ENCODE peak calls at places on chromosomes 2 and 18, in eight cellular contexts. U is cardiac fibroblast, J is lung, A is epithelial cell of esophagus, B is kidney epithelial cell, I is HFFc6, H is PC-3, N is sigmoid colon. F is an unnamed sample.

GRCh38 chr2:100812141-100812540 is 7.8 kb upstream of the NPAS2 start:
- DNase-seq in U (no peak), J (no peak), A (no peak), B (no peak), I (no peak), H (no peak), N (no peak), F (no peak)

GRCh38 chr18:44961288-44961687 is 280.6 kb downstream of the SETBP1 start:
- DNase-seq in U (no peak), J (no peak), A (no peak), B (no peak), I (no peak), H (no peak), N (no peak), F (no peak)

GRCh38 chr2:231666171-231667095 is 41.9 kb upstream of the PTMA start:
- DNase-seq in U (peak), J (peak), A (peak), B (peak), I (peak), H (peak), N (peak), F (peak)

GRCh38 chr2:3659447-3660432 is 1.7 kb downstream of the ALLC start:
- DNase-seq in U (peak), J (no peak), A (no peak), B (no peak), I (no peak), H (no peak), N (peak), F (no peak)

GRCh38 chr2:202317080-202317859 is 51.7 kb downstream of the NOP58 start:
- DNase-seq in U (peak), J (peak), A (peak), B (peak), I (peak), H (peak), N (peak), F (peak)

GRCh38 chr18:37762076-37762475 is 196.5 kb upstream of the CELF4 start:
- DNase-seq in U (no peak), J (peak), A (no peak), B (no peak), I (no peak), H (no peak), N (no peak), F (no peak)

GRCh38 chr2:118584380-118584779 is 263.1 kb downstream of the EN1 start:
- DNase-seq in U (no peak), J (no peak), A (no peak), B (no peak), I (no peak), H (no peak), N (no peak), F (no peak)

GRCh38 chr2:71283131-71283530 is 48.5 kb upstream of the ZNF638 start:
- DNase-seq in U (no peak), J (no peak), A (no peak), B (no peak), I (no peak), H (no peak), N (no peak), F (no peak)

GRCh38 chr2:181674466-181674865 is 5.9 kb downstream of the NEUROD1 start:
- DNase-seq in U (no peak), J (no peak), A (no peak), B (no peak), I (no peak), H (no peak), N (no peak), F (no peak)

GRCh38 chr2:86800856-86801567 is 10.3 kb upstream of the CD8A start:
- DNase-seq in U (no peak), J (no peak), A (peak), B (no peak), I (no peak), H (no peak), N (no peak), F (no peak)

GRCh38 chr2:238458641-238459040 is 31.9 kb downstream of the ASB1 start:
- DNase-seq in U (peak), J (no peak), A (no peak), B (no peak), I (no peak), H (no peak), N (no peak), F (no peak)

GRCh38 chr2:61707984-61708852 is 145.6 kb downstream of the FAM161A start:
- DNase-seq in U (no peak), J (no peak), A (peak), B (peak), I (peak), H (peak), N (no peak), F (no peak)

GRCh38 chr18:369224-370010 is 101.6 kb upstream of the THOC1 start:
- DNase-seq in U (no peak), J (no peak), A (no peak), B (no peak), I (no peak), H (no peak), N (no peak), F (no peak)

GRCh38 chr18:79917351-79918088 is 33.9 kb downstream of the SLC66A2 start:
- DNase-seq in U (no peak), J (no peak), A (no peak), B (no peak), I (no peak), H (no peak), N (peak), F (no peak)

GRCh38 chr2:146602383-146602782 is 1242.4 kb upstream of the ACVR2A start:
- DNase-seq in U (peak), J (no peak), A (peak), B (no peak), I (peak), H (peak), N (no peak), F (no peak)

GRCh38 chr2:206004004-206004693 is 81.8 kb downstream of the INO80D start:
- DNase-seq in U (peak), J (no peak), A (peak), B (no peak), I (peak), H (peak), N (no peak), F (peak)

GRCh38 chr2:207283356-207283755 is 117.6 kb upstream of the KLF7 start:
- DNase-seq in U (peak), J (no peak), A (no peak), B (no peak), I (no peak), H (no peak), N (peak), F (no peak)

GRCh38 chr2:200592414-200593075 is 6.7 kb downstream of the AOX1 start:
- DNase-seq in U (peak), J (no peak), A (peak), B (no peak), I (no peak), H (peak), N (no peak), F (peak)

GRCh38 chr18:1026930-1027329 is 122.3 kb downstream of the ADCYAP1 start:
- DNase-seq in U (no peak), J (no peak), A (no peak), B (no peak), I (no peak), H (no peak), N (no peak), F (no peak)

GRCh38 chr2:47070920-47071824 is 83.9 kb downstream of the STPG4 start:
- DNase-seq in U (peak), J (peak), A (peak), B (peak), I (peak), H (peak), N (peak), F (no peak)

GRCh38 chr2:233139875-233140585 is 79.9 kb downstream of the INPP5D start:
- DNase-seq in U (no peak), J (no peak), A (no peak), B (no peak), I (no peak), H (no peak), N (no peak), F (no peak)

GRCh38 chr18:35577045-35577848 is 4.3 kb upstream of the GALNT1 start:
- DNase-seq in U (no peak), J (no peak), A (peak), B (peak), I (no peak), H (no peak), N (no peak), F (no peak)

GRCh38 chr18:74745658-74746403 is 148.2 kb downstream of the ZNF407 start:
- DNase-seq in U (peak), J (no peak), A (peak), B (peak), I (peak), H (peak), N (no peak), F (no peak)

GRCh38 chr2:62196278-62196901 is 475 bp downstream of the B3GNT2 start:
- DNase-seq in U (no peak), J (peak), A (no peak), B (no peak), I (no peak), H (peak), N (peak), F (peak)

GRCh38 chr2:71282493-71282892 is 49.1 kb upstream of the ZNF638 start:
- DNase-seq in U (peak), J (no peak), A (peak), B (no peak), I (peak), H (no peak), N (no peak), F (no peak)

GRCh38 chr18:26545335-26545734 is 3.0 kb downstream of the KCTD1 start:
- DNase-seq in U (no peak), J (no peak), A (no peak), B (no peak), I (no peak), H (peak), N (no peak), F (no peak)

GRCh38 chr2:1759611-1759930 is 15.3 kb upstream of the PXDN start:
- DNase-seq in U (no peak), J (no peak), A (no peak), B (no peak), I (no peak), H (no peak), N (no peak), F (no peak)
- TF ChIP-seq CTCF in U (no peak), J (no peak), A (no peak), B (no peak), I (no peak), H (no peak), N (no peak), F (no peak)

GRCh38 chr2:105969552-105969951 is 224.5 kb downstream of the UXS1 start:
- DNase-seq in U (peak), J (no peak), A (peak), B (no peak), I (no peak), H (peak), N (no peak), F (peak)
- TF ChIP-seq CTCF in U (peak), J (no peak), A (peak), B (peak), I (peak), H (peak), N (no peak), F (peak)

DNA sequence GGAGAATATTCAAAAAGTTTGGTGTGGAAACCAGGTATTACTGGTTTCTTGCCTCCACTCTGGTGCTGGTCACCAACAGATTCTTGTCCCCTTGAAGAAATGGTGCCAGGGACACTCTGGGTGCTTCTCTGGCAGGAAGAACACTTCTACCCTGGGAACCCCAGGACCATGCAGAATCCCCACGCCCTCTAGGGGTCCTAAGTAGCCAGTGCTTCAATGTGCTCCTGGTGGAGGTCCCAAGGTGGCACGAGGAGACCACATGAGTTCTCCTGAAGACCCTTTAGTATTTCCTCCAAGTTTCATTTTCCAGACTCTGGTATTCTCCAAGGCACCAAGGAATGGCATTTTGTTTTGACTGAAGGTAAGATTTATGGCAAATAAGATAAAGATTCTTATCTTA is 380.6 kb downstream of the TSN start:
- DNase-seq in U (peak), J (no peak), A (peak), B (no peak), I (no peak), H (peak), N (no peak), F (no peak)
- TF ChIP-seq CTCF in U (peak), J (peak), A (peak), B (peak), I (peak), H (peak), N (no peak), F (peak)

DNA sequence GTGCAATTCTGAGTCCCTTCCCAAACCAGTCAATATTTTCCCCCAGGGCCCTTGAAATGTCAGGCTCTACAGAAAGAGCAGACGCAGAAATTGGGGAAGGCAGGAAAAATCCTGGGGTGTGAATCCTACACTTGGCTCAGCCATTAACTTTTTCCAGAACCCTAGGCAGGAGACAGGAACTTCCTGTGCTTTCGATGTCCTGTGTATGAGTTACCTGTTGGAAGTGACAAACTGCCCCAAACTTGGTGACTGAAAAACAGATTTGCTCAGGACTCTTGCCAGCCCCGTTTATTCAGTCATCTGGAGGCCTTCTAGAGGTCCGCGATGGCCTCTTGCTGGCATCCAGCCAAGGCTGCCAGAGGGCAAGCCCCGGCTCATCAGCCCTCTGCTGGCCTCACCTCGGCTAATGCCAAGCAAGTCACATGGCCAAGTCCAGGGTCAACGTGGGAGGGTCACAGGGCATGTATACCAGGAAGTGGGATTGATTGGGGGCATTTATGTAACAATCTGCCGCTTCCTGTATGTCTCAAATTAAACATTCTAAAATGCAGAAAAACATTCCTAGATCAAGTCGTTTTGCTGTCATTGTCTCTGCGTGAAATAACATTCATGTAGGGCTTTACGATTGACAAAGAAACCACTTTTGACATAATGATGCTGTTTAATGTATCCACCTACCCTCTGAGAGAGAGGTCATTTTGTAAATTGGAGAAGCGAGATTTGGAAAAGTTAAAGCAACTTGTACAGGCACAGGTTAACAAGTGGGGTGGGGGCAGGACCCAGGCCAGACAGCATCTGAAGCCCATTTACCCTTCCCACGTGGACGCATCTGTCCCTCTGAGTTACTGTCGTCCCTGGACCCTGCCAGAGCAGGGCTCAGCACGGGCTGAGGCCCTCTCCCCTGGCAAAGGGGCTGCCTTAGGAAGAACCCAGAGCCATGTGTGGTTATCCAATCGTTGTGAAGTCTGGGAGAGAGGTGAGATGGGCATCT is 179.4 kb downstream of the INHBB start:
- DNase-seq in U (peak), J (no peak), A (no peak), B (no peak), I (no peak), H (peak), N (no peak), F (peak)
- TF ChIP-seq CTCF in U (no peak), J (no peak), A (no peak), B (no peak), I (no peak), H (peak), N (no peak), F (no peak)

DNA sequence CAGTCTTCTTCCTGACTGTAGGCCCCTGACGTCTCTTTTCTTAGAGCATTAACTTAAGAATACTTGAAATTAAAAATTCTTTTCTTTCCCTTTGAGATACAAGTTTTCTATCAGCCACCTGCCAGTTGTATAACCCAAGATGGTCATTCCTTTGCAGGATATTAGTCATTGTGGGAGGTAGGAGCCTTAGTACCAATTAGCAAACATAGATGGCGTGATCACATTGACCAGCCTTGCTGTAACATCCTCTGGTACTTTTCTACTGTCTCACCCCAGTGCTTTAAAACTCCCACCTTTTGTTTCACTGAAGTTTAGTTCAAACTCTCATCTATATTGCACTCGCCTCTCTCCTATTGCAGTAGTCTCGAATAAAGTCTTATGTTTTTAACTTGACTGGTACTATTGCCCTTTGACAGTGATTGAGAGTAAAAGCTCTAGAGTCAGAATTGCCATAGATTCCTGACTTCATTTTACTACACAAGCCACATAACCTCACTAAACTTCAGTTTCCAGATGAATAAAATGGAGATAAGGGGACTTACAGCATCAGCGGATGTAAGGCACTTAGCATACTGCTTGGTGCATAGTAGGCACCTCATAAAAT is 74.1 kb downstream of the VRK2 start:
- DNase-seq in U (no peak), J (no peak), A (no peak), B (no peak), I (no peak), H (peak), N (no peak), F (no peak)
- TF ChIP-seq CTCF in U (no peak), J (no peak), A (no peak), B (no peak), I (no peak), H (no peak), N (no peak), F (no peak)

DNA sequence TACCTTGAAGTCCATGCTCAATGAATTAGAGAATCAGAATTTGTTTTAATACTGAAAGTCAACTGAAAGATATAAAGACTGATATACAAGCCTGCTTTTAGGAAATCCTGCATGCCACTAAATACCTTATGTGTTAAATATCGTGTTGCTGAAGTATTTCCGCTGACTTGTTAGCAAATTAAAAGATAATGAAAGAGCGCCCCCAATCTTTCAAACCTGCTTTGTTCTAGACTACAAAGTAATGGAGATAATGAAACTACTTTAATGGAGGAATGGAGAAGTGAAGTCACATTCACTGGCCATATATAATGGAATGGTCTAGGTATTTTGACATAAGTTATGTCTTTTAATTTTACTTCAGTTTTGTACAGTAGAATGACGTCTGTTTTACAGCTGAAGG is 95.7 kb downstream of the ASXL3 start:
- DNase-seq in U (no peak), J (no peak), A (peak), B (no peak), I (no peak), H (peak), N (no peak), F (no peak)
- TF ChIP-seq CTCF in U (no peak), J (no peak), A (no peak), B (no peak), I (no peak), H (peak), N (no peak), F (no peak)

GRCh38 chr2:164542584-164543021 is 78.7 kb downstream of the GRB14 start:
- DNase-seq in U (peak), J (no peak), A (peak), B (peak), I (peak), H (peak), N (no peak), F (no peak)

GRCh38 chr2:164535280-164536025 is 85.8 kb downstream of the GRB14 start:
- DNase-seq in U (no peak), J (no peak), A (no peak), B (no peak), I (no peak), H (peak), N (no peak), F (no peak)

DNA sequence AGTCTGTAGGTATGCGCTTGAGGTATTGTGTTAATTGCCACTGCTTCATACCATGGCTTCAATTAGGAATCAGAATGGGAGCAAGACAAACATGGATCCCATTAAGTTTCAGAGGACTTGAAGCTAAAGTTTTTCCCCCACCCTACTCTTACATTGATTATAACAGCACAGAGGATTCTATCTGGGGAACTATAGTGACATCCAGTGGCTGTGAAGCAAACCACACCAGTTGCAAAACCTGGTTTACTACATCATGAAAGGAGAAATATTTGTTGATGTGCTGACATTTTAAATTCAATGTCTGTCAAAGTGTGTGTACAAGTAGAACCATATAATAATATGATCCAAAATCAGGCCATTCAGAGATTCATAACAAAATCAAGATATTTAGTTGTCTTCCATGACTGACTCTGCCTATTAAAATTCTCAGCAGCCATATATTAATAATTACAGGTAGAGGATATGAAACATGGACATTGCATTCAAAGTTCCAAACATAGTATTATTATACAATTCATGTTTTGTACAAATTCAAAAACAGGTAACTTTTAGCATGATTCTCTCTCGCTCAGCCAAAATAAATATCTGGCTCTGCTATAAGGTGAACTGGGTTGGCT is 82.9 kb downstream of the GRB14 start:
- DNase-seq in U (peak), J (no peak), A (peak), B (no peak), I (peak), H (peak), N (no peak), F (no peak)
- TF ChIP-seq CTCF in U (peak), J (no peak), A (peak), B (peak), I (peak), H (peak), N (peak), F (no peak)

DNA sequence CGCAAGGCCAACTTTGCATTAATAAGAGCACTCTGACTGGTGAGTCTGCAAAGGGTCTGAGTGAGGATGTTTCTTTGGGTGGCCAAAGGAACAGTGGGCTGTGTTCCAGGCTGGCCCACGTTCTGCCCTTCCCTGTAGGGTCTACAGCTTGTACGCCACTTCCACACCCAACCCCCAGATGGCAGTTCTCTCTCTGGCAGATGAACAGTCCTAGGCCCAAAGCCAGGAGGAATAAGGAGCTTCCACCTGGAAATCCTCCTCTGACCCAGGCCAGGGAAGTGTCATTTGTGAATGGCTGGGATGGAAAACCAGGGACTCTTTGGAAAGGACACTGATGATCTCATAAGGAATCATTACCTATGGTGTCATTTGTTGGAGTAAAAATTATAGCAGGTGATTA is 6.6 kb downstream of the OTOF start:
- DNase-seq in U (no peak), J (no peak), A (no peak), B (no peak), I (no peak), H (peak), N (no peak), F (peak)
- TF ChIP-seq CTCF in U (no peak), J (no peak), A (no peak), B (peak), I (no peak), H (peak), N (no peak), F (no peak)